ENCODE peak calls at places on chromosomes 7 and 10, in nine cellular contexts. R, Y, H, U, P, S, N, Q and K are unnamed samples.

GRCh38 chr10:123986736-123987135 is 95.1 kb upstream of the CPXM2 start:
- DNase-seq in R (no peak), Y (no peak), H (peak; percentile 29), U (no peak), P (no peak), S (no peak), N (no peak), Q (no peak), K (no peak)

GRCh38 chr7:102169651-102170416 is 116.8 kb upstream of the SH2B2 start:
- DNase-seq in R (no peak), Y (peak; percentile 56), H (no peak), U (no peak), P (peak; percentile 37), S (no peak), N (no peak), Q (no peak), K (no peak)

GRCh38 chr7:26397326-26397725 is 105.7 kb downstream of the SNX10 start:
- DNase-seq in R (peak; percentile 32), Y (no peak), H (no peak), U (no peak), P (no peak), S (peak; percentile 14), N (no peak), Q (no peak), K (no peak)

GRCh38 chr7:118615686-118616085 is 391.2 kb downstream of the ANKRD7 start:
- DNase-seq in R (no peak), Y (no peak), H (no peak), U (no peak), P (no peak), S (no peak), N (no peak), Q (no peak), K (no peak)

GRCh38 chr7:67344481-67345193 is 348.0 kb downstream of the TYW1 start:
- DNase-seq in R (no peak), Y (no peak), H (no peak), U (no peak), P (no peak), S (no peak), N (no peak), Q (no peak), K (no peak)

GRCh38 chr10:87733081-87733480 is 73.4 kb downstream of the PAPSS2 start:
- DNase-seq in R (no peak), Y (no peak), H (no peak), U (no peak), P (no peak), S (no peak), N (no peak), Q (no peak), K (no peak)

GRCh38 chr7:139713061-139713460 is 64.7 kb downstream of the HIPK2 start:
- DNase-seq in R (no peak), Y (no peak), H (no peak), U (no peak), P (no peak), S (no peak), N (no peak), Q (no peak), K (no peak)

GRCh38 chr10:97905276-97905675 is 55.6 kb downstream of the GOLGA7B start:
- DNase-seq in R (no peak), Y (no peak), H (no peak), U (no peak), P (no peak), S (no peak), N (no peak), Q (no peak), K (no peak)

GRCh38 chr7:113891828-113892227 is 27.0 kb downstream of the PPP1R3A start:
- DNase-seq in R (no peak), Y (no peak), H (peak; percentile 3), U (no peak), P (peak; percentile 56), S (no peak), N (no peak), Q (peak; percentile 19), K (no peak)

GRCh38 chr10:70649526-70649925 is 22.8 kb upstream of the ADAMTS14 start:
- DNase-seq in R (no peak), Y (no peak), H (peak; percentile 96), U (peak; percentile 33), P (peak; percentile 77), S (no peak), N (no peak), Q (peak; percentile 84), K (no peak)

GRCh38 chr7:35716038-35716803 is 21.3 kb upstream of the HERPUD2 start:
- DNase-seq in R (peak; percentile 58), Y (no peak), H (no peak), U (no peak), P (peak; percentile 54), S (peak; percentile 75), N (no peak), Q (no peak), K (no peak)

GRCh38 chr10:127145173-127145572 is 51.2 kb downstream of the INSYN2A start:
- DNase-seq in R (no peak), Y (no peak), H (peak; percentile 41), U (peak; percentile 49), P (peak; percentile 91), S (no peak), N (no peak), Q (no peak), K (no peak)

GRCh38 chr10:110040108-110040507 is 32.3 kb downstream of the ADD3 start:
- DNase-seq in R (no peak), Y (no peak), H (no peak), U (no peak), P (no peak), S (no peak), N (no peak), Q (no peak), K (no peak)

GRCh38 chr10:110033724-110034235 is 26.0 kb downstream of the ADD3 start:
- DNase-seq in R (no peak), Y (no peak), H (no peak), U (no peak), P (no peak), S (no peak), N (no peak), Q (no peak), K (no peak)

GRCh38 chr10:110032801-110033723 is 25.3 kb downstream of the ADD3 start:
- DNase-seq in R (peak; percentile 30), Y (no peak), H (no peak), U (no peak), P (no peak), S (peak; percentile 3), N (no peak), Q (no peak), K (no peak)

GRCh38 chr10:110034596-110034995 is 26.8 kb downstream of the ADD3 start:
- DNase-seq in R (no peak), Y (no peak), H (no peak), U (no peak), P (peak; percentile 62), S (no peak), N (no peak), Q (no peak), K (no peak)

GRCh38 chr10:110036640-110037039 is 28.9 kb downstream of the ADD3 start:
- DNase-seq in R (no peak), Y (no peak), H (no peak), U (no peak), P (no peak), S (no peak), N (no peak), Q (no peak), K (no peak)
- H3K27ac ChIP-seq in R (no peak overlapping the region), Y (no peak overlapping the region), H (no peak overlapping the region), U (no peak overlapping the region), P (no peak overlapping the region), S (no peak overlapping the region), N (no peak overlapping the region), Q (no peak overlapping the region), K (no peak overlapping the region)

DNA sequence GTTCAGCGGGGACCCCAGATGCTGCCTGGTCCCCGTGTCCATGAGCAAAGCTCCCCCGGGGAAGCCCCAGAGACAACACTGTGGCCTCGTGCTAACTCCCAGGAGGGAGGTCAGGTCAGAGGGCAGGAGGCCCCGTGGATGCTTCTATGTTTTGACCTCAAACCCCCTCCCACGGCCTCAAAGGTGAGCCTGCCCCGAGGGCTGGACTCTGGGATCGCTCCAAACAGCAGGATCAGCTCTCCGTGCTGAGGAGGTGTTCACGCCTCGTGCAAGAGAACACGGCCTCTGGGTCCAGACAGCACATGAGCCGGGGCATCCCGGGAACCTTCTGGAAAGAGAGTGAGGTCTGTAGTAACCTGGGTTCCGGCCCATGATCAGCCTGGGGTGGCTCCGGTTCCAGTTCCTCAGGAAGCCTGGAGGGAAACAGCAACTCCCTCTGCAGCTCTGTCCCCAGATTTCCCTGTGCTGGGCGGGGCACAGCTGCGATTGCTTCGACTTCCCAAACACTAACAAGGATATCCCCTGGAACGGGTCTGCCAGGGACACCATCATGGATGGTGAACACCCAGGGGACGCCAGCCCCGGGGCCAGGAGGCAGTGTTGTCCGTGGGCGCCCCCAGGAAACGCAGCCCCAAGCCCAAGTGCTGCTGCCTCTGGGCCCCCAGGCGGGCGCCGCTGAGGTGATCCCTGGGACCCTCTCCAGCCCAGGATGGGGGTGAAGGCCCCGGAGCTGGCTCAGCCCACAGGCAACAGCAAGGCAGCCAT is 18.0 kb upstream of the INPP5A start:
- DNase-seq in R (no peak), Y (no peak), H (no peak), U (no peak), P (no peak), S (no peak), N (no peak), Q (no peak), K (no peak)
- H3K27ac ChIP-seq in R (peak overlapping the region; percentile 47), Y (no peak overlapping the region), H (no peak overlapping the region), U (peak overlapping the region; percentile 52), P (no peak overlapping the region), S (peak overlapping the region; percentile 21), N (peak overlapping the region; percentile 78), Q (no peak overlapping the region), K (no peak overlapping the region)

DNA sequence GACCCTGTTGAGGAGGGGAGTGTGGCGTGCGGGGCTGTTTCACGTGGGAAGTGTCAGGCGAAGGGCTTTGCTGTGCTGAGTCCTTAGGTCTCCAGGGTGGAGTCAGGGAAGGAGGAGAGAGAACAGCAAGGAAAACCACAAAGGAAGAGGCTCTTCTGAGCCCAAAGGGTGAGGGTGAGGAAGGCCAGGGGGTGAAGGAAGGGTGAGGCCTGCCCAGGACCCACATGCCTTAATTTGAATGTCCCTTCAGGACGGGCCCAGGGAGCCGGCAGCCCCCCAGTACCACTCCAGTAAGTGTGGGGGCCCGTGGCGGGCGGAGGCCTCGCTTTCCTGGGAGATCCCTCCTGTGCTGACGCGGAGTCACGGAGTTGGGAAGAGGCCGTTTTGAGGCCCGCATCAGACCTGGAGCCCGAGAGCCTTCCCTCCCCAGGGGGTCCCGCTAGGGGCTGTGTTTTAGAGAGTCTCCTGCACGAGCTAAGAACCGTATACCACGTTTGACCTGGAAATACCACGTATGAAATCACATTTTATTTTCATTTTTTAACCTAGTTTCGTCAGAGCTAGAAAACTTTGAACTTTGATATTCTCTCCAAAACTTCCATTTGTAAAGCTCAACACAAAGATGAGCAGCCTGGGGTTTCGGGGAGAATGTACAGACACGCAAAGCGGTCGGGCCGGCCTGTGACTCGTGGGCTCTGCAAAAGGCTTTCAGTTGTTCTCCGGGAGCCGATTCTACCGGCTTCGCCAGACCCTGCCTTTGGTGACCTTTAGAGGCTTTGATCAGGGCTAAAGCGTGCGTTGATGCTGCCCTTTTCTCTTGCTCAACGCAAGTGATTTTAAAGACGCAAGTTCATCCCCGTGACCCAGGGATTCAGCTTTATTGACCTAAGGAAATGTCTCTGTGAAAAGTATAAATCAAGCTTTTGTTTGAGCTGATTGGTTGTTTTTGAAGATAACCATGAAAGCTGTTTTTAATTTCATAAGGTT is 23.6 kb upstream of the TTYH3 start:
- DNase-seq in R (no peak), Y (no peak), H (no peak), U (no peak), P (no peak), S (no peak), N (no peak), Q (no peak), K (no peak)
- H3K27ac ChIP-seq in R (no peak overlapping the region), Y (no peak overlapping the region), H (no peak overlapping the region), U (no peak overlapping the region), P (no peak overlapping the region), S (no peak overlapping the region), N (peak overlapping the region; percentile 53), Q (no peak overlapping the region), K (no peak overlapping the region)

GRCh38 chr10:62231805-62232204 is 36.8 kb downstream of the RTKN2 start:
- DNase-seq in R (no peak), Y (no peak), H (no peak), U (peak; percentile 26), P (no peak), S (no peak), N (no peak), Q (no peak), K (no peak)
- H3K27ac ChIP-seq in R (peak overlapping the region; percentile 74), Y (peak overlapping the region; percentile 89), H (peak overlapping the region; percentile 34), U (peak overlapping the region; percentile 85), P (peak overlapping the region; percentile 100), S (no peak overlapping the region), N (no peak overlapping the region), Q (no peak overlapping the region), K (no peak overlapping the region)